ENCODE peak calls at places on chromosomes 2 and 18, in six cellular contexts. One of them, this sample, is unnamed.

GRCh38 chr2:181955010-181955409 is 30.6 kb upstream of the PPP1R1C start:
- DNase-seq in brain microvascular endothelial cell: peak
- DNase-seq in AG09309: peak
- DNase-seq in cardiac muscle cell: no peak
- DNase-seq in left lung: no peak
- DNase-seq in cardiac fibroblast: peak
- DNase-seq in this sample: peak

GRCh38 chr2:75560022-75560767 is 544 bp downstream of the EVA1A start:
- DNase-seq in brain microvascular endothelial cell: peak
- DNase-seq in cardiac muscle cell: peak
- DNase-seq in left lung: peak
- DNase-seq in AG09309: no peak
- DNase-seq in cardiac fibroblast: peak
- DNase-seq in this sample: peak

GRCh38 chr2:143121079-143121478 is 8.1 kb upstream of the ARHGAP15 start:
- DNase-seq in cardiac muscle cell: no peak
- DNase-seq in brain microvascular endothelial cell: no peak
- DNase-seq in AG09309: no peak
- DNase-seq in cardiac fibroblast: no peak
- DNase-seq in left lung: no peak
- DNase-seq in this sample: no peak

GRCh38 chr2:232117413-232117812 is 155.9 kb downstream of the DIS3L2 start:
- DNase-seq in AG09309: no peak
- DNase-seq in cardiac fibroblast: no peak
- DNase-seq in brain microvascular endothelial cell: no peak
- DNase-seq in left lung: no peak
- DNase-seq in cardiac muscle cell: no peak
- DNase-seq in this sample: no peak

GRCh38 chr2:57979158-57979557 is 67.4 kb upstream of the VRK2 start:
- DNase-seq in brain microvascular endothelial cell: no peak
- DNase-seq in AG09309: no peak
- DNase-seq in cardiac muscle cell: no peak
- DNase-seq in left lung: no peak
- DNase-seq in cardiac fibroblast: no peak
- DNase-seq in this sample: no peak

GRCh38 chr2:66775730-66776422 is 341.0 kb downstream of the MEIS1 start:
- DNase-seq in AG09309: no peak
- DNase-seq in cardiac fibroblast: no peak
- DNase-seq in cardiac muscle cell: peak
- DNase-seq in brain microvascular endothelial cell: no peak
- DNase-seq in left lung: no peak
- DNase-seq in this sample: no peak

GRCh38 chr2:109059474-109060165 is 69.4 kb upstream of the SH3RF3 start:
- DNase-seq in left lung: no peak
- DNase-seq in cardiac fibroblast: no peak
- DNase-seq in AG09309: no peak
- DNase-seq in brain microvascular endothelial cell: no peak
- DNase-seq in cardiac muscle cell: no peak
- DNase-seq in this sample: no peak

GRCh38 chr2:222319576-222320440 is 21.0 kb upstream of the PAX3 start:
- DNase-seq in brain microvascular endothelial cell: no peak
- DNase-seq in cardiac fibroblast: peak
- DNase-seq in left lung: peak
- DNase-seq in cardiac muscle cell: peak
- DNase-seq in AG09309: no peak
- DNase-seq in this sample: no peak

GRCh38 chr2:168948621-168949212 is 47.6 kb downstream of the G6PC2 start:
- DNase-seq in left lung: no peak
- DNase-seq in AG09309: no peak
- DNase-seq in cardiac muscle cell: peak
- DNase-seq in brain microvascular endothelial cell: no peak
- DNase-seq in cardiac fibroblast: peak
- DNase-seq in this sample: no peak

GRCh38 chr2:8268172-8268783 is 413.6 kb upstream of the ID2 start:
- DNase-seq in cardiac muscle cell: no peak
- DNase-seq in cardiac fibroblast: peak
- DNase-seq in left lung: no peak
- DNase-seq in AG09309: no peak
- DNase-seq in brain microvascular endothelial cell: no peak
- DNase-seq in this sample: no peak

GRCh38 chr2:3432067-3432466 is 52.6 kb downstream of the TRAPPC12 start:
- DNase-seq in left lung: no peak
- DNase-seq in brain microvascular endothelial cell: no peak
- DNase-seq in AG09309: no peak
- DNase-seq in cardiac muscle cell: no peak
- DNase-seq in cardiac fibroblast: no peak
- DNase-seq in this sample: no peak

GRCh38 chr2:226431301-226431955 is 368.2 kb downstream of the IRS1 start:
- DNase-seq in left lung: no peak
- DNase-seq in brain microvascular endothelial cell: no peak
- DNase-seq in cardiac fibroblast: peak
- DNase-seq in cardiac muscle cell: no peak
- DNase-seq in AG09309: no peak
- DNase-seq in this sample: peak

GRCh38 chr2:222333397-222333796 is 34.6 kb upstream of the PAX3 start:
- DNase-seq in cardiac fibroblast: no peak
- DNase-seq in brain microvascular endothelial cell: no peak
- DNase-seq in cardiac muscle cell: no peak
- DNase-seq in AG09309: no peak
- DNase-seq in left lung: no peak
- DNase-seq in this sample: no peak

GRCh38 chr2:219126555-219126954 is 34.1 kb downstream of the NHEJ1 start:
- DNase-seq in left lung: no peak
- DNase-seq in cardiac muscle cell: no peak
- DNase-seq in brain microvascular endothelial cell: no peak
- DNase-seq in cardiac fibroblast: no peak
- DNase-seq in AG09309: no peak
- DNase-seq in this sample: peak

GRCh38 chr2:132772344-132772743 is 102.3 kb upstream of the LYPD1 start:
- DNase-seq in cardiac fibroblast: no peak
- DNase-seq in cardiac muscle cell: no peak
- DNase-seq in AG09309: no peak
- DNase-seq in brain microvascular endothelial cell: no peak
- DNase-seq in left lung: no peak
- DNase-seq in this sample: no peak

GRCh38 chr18:80127635-80128034 is 18.6 kb downstream of the ADNP2 start:
- DNase-seq in brain microvascular endothelial cell: no peak
- DNase-seq in left lung: no peak
- DNase-seq in AG09309: no peak
- DNase-seq in cardiac muscle cell: no peak
- DNase-seq in cardiac fibroblast: no peak
- DNase-seq in this sample: no peak

GRCh38 chr2:229153946-229154345 is 117.1 kb downstream of the PID1 start:
- DNase-seq in left lung: no peak
- DNase-seq in cardiac muscle cell: no peak
- DNase-seq in cardiac fibroblast: no peak
- DNase-seq in AG09309: no peak
- DNase-seq in brain microvascular endothelial cell: no peak
- DNase-seq in this sample: no peak

GRCh38 chr2:101698419-101699190 is 1.1 kb downstream of the MAP4K4 start:
- DNase-seq in brain microvascular endothelial cell: no peak
- DNase-seq in left lung: no peak
- DNase-seq in AG09309: no peak
- DNase-seq in cardiac fibroblast: peak
- DNase-seq in cardiac muscle cell: peak
- DNase-seq in this sample: peak

GRCh38 chr18:79795446-79795845 is 2.3 kb upstream of the KCNG2 start:
- DNase-seq in left lung: no peak
- DNase-seq in cardiac fibroblast: peak
- DNase-seq in brain microvascular endothelial cell: no peak
- DNase-seq in AG09309: no peak
- DNase-seq in cardiac muscle cell: no peak
- DNase-seq in this sample: no peak

GRCh38 chr2:140761807-140762206 is 1369.0 kb downstream of the LRP1B start:
- DNase-seq in brain microvascular endothelial cell: no peak
- DNase-seq in cardiac muscle cell: no peak
- DNase-seq in cardiac fibroblast: no peak
- DNase-seq in left lung: no peak
- DNase-seq in AG09309: no peak
- DNase-seq in this sample: no peak

GRCh38 chr18:21000667-21001066 is 110.9 kb downstream of the ROCK1 start:
- DNase-seq in brain microvascular endothelial cell: no peak
- DNase-seq in AG09309: no peak
- DNase-seq in cardiac fibroblast: peak
- DNase-seq in cardiac muscle cell: no peak
- DNase-seq in left lung: no peak
- DNase-seq in this sample: peak

GRCh38 chr2:133077259-133077822 is 407.3 kb upstream of the LYPD1 start:
- DNase-seq in cardiac muscle cell: no peak
- DNase-seq in cardiac fibroblast: peak
- DNase-seq in left lung: no peak
- DNase-seq in AG09309: no peak
- DNase-seq in brain microvascular endothelial cell: no peak
- DNase-seq in this sample: no peak

GRCh38 chr2:16617282-16618266 is 48.1 kb downstream of the CYRIA start:
- DNase-seq in AG09309: no peak
- DNase-seq in cardiac muscle cell: peak
- DNase-seq in left lung: no peak
- DNase-seq in cardiac fibroblast: peak
- DNase-seq in brain microvascular endothelial cell: peak
- DNase-seq in this sample: peak

GRCh38 chr2:103873719-103874359 is 980.1 kb upstream of the POU3F3 start:
- DNase-seq in brain microvascular endothelial cell: no peak
- DNase-seq in AG09309: no peak
- DNase-seq in cardiac muscle cell: no peak
- DNase-seq in left lung: no peak
- DNase-seq in cardiac fibroblast: no peak
- DNase-seq in this sample: no peak

GRCh38 chr18:72155327-72155726 is 388.8 kb downstream of the CBLN2 start:
- DNase-seq in cardiac muscle cell: no peak
- DNase-seq in AG09309: no peak
- DNase-seq in cardiac fibroblast: no peak
- DNase-seq in left lung: no peak
- DNase-seq in brain microvascular endothelial cell: no peak
- DNase-seq in this sample: no peak

GRCh38 chr2:55418512-55419235 is 982 bp downstream of the CCDC88A start:
- DNase-seq in brain microvascular endothelial cell: no peak
- DNase-seq in cardiac muscle cell: no peak
- DNase-seq in AG09309: no peak
- DNase-seq in cardiac fibroblast: no peak
- DNase-seq in left lung: no peak
- DNase-seq in this sample: peak

GRCh38 chr2:48209214-48209885 is 303.1 kb upstream of the FBXO11 start:
- DNase-seq in brain microvascular endothelial cell: peak
- DNase-seq in cardiac muscle cell: no peak
- DNase-seq in cardiac fibroblast: peak
- DNase-seq in left lung: no peak
- DNase-seq in AG09309: no peak
- DNase-seq in this sample: peak

GRCh38 chr2:43819489-43820163 is 19.0 kb downstream of the ABCG5 start:
- DNase-seq in AG09309: no peak
- DNase-seq in cardiac muscle cell: no peak
- DNase-seq in left lung: no peak
- DNase-seq in brain microvascular endothelial cell: no peak
- DNase-seq in cardiac fibroblast: no peak
- DNase-seq in this sample: no peak

GRCh38 chr2:160651416-160652200 is 158.0 kb upstream of the RBMS1 start:
- DNase-seq in AG09309: peak
- DNase-seq in brain microvascular endothelial cell: peak
- DNase-seq in cardiac fibroblast: peak
- DNase-seq in cardiac muscle cell: no peak
- DNase-seq in left lung: no peak
- DNase-seq in this sample: no peak

GRCh38 chr18:34158881-34159690 is 65.6 kb downstream of the NOL4 start:
- DNase-seq in cardiac fibroblast: peak
- DNase-seq in brain microvascular endothelial cell: peak
- DNase-seq in AG09309: no peak
- DNase-seq in left lung: peak
- DNase-seq in cardiac muscle cell: peak
- DNase-seq in this sample: no peak

DNA sequence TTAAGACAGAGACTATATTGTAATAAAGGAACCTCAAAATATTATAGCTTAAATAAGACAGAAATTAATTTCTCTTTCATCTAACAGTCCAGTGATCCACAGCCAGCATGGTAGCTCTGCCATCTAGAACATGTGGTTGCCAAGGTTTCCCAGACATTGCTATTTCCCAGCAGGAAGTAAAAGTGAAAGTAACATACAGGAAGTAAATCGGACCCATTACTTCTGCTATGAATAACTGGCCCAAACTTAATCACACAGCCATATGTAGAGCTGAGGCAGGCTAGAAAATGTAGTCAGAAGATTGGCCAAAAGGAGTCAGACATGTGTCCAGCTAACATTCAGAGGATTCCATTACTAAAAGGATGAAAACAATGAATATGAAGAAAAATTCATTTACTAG is 71.0 kb downstream of the NOL4 start:
- DNase-seq in left lung: no peak
- DNase-seq in brain microvascular endothelial cell: peak
- DNase-seq in cardiac muscle cell: no peak
- DNase-seq in AG09309: no peak
- DNase-seq in cardiac fibroblast: peak
- DNase-seq in this sample: peak
- H3K4me3 ChIP-seq in left lung: no peak
- H3K4me3 ChIP-seq in brain microvascular endothelial cell: no peak
- H3K4me3 ChIP-seq in cardiac muscle cell: no peak
- H3K4me3 ChIP-seq in AG09309: no peak
- H3K4me3 ChIP-seq in cardiac fibroblast: peak
- H3K4me3 ChIP-seq in this sample: no peak

DNA sequence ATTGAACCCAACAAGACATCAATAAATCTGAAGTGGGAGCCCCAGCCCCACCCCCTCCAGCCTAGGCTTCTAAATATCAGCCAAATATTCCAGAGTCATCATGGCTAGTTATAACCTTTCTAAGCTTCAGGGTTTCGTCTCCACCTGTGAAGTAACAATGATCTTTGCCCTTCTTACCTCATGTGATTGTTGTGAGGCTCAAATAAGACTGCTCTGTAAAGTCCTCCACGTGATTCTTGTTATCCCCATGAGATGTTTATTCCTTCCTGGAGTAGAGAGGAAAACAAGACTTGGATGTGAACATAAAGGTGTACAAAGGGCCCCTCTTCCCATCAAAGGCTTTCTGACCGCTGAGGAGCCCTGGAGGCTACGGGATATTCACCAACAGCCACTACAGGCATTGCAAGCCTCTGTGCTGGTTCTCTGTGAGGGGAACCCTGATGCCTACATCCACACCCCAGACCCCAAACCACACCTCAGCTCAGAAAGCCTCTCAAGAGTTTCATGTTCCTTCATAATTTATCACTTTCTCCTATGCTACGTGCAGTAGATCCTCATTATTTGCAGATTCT is 20.1 kb upstream of the REEP1 start:
- DNase-seq in cardiac fibroblast: no peak
- DNase-seq in left lung: no peak
- DNase-seq in brain microvascular endothelial cell: no peak
- DNase-seq in cardiac muscle cell: no peak
- DNase-seq in AG09309: no peak
- DNase-seq in this sample: no peak
- TF ChIP-seq CTCF in cardiac fibroblast: no peak
- TF ChIP-seq CTCF in left lung: no peak
- TF ChIP-seq CTCF in brain microvascular endothelial cell: no peak
- TF ChIP-seq CTCF in cardiac muscle cell: no peak
- TF ChIP-seq CTCF in AG09309: no peak
- TF ChIP-seq CTCF in this sample: no peak

GRCh38 chr2:85247591-85247990 is 80.2 kb downstream of the TGOLN2 start:
- DNase-seq in cardiac fibroblast: no peak
- DNase-seq in AG09309: no peak
- DNase-seq in cardiac muscle cell: no peak
- DNase-seq in brain microvascular endothelial cell: no peak
- DNase-seq in left lung: no peak
- DNase-seq in this sample: no peak
- H3K4me3 ChIP-seq in cardiac fibroblast: no peak
- H3K4me3 ChIP-seq in AG09309: no peak
- H3K4me3 ChIP-seq in cardiac muscle cell: no peak
- H3K4me3 ChIP-seq in brain microvascular endothelial cell: no peak
- H3K4me3 ChIP-seq in left lung: no peak
- H3K4me3 ChIP-seq in this sample: no peak

GRCh38 chr2:97741251-97741650 is 27.9 kb downstream of the ZAP70 start:
- DNase-seq in AG09309: no peak
- DNase-seq in left lung: no peak
- DNase-seq in brain microvascular endothelial cell: no peak
- DNase-seq in cardiac muscle cell: no peak
- DNase-seq in cardiac fibroblast: no peak
- DNase-seq in this sample: no peak
- TF ChIP-seq CTCF in AG09309: no peak
- TF ChIP-seq CTCF in left lung: no peak
- TF ChIP-seq CTCF in brain microvascular endothelial cell: no peak
- TF ChIP-seq CTCF in cardiac muscle cell: no peak
- TF ChIP-seq CTCF in cardiac fibroblast: no peak
- TF ChIP-seq CTCF in this sample: no peak